ENCODE peak calls at places on chromosomes 11 and 22, in eight cellular contexts. U is pancreas; K is small intestine; F is neural progenitor cell; S is neuronal stem cell; L is psoas muscle; O is uterus; W is CD8-positive, alpha-beta T cell. N is an unnamed sample. For H3K36me3, the result is how much of the 10 kb centered on the place peaks cover.

GRCh38 chr11:25535462-25535861 is 796.5 kb upstream of the ANO3 start:
- DNase-seq in F (no peak), U (no peak), S (no peak), L (peak), O (peak), W (no peak), K (no peak), N (no peak)

GRCh38 chr22:39958009-39958711 is 2.0 kb upstream of the TMA7B start:
- DNase-seq in K (no peak), U (no peak), W (no peak), S (no peak), F (no peak), O (no peak), L (no peak), N (no peak)

GRCh38 chr11:20021771-20022362 is 138.4 kb downstream of the DBX1 start:
- DNase-seq in K (no peak), O (no peak), W (no peak), F (peak), U (no peak), L (no peak), S (no peak), N (no peak)

GRCh38 chr22:43833286-43834240 is 21.5 kb upstream of the EFCAB6 start:
- DNase-seq in O (no peak), K (no peak), S (no peak), F (no peak), U (peak), W (no peak), L (no peak), N (peak)

GRCh38 chr11:75013051-75013450 is 24.3 kb downstream of the NEU3 start:
- DNase-seq in W (no peak), F (no peak), L (no peak), O (no peak), U (no peak), S (no peak), K (no peak), N (no peak)

GRCh38 chr11:127226959-127227358 is 226.4 kb upstream of the KIRREL3 start:
- DNase-seq in U (no peak), O (no peak), L (no peak), F (no peak), K (no peak), S (no peak), W (no peak), N (no peak)

GRCh38 chr22:42432020-42432596 is at the start of gene NFAM1:
- DNase-seq in F (peak), W (no peak), U (peak), L (peak), S (no peak), O (no peak), K (no peak), N (peak)

GRCh38 chr11:48184452-48184851 is 32.2 kb upstream of the OR4B1 start:
- DNase-seq in F (no peak), O (no peak), K (no peak), S (no peak), L (no peak), W (no peak), U (no peak), N (no peak)

GRCh38 chr22:38406617-38407016 is 48.4 kb downstream of the KCNJ4 start:
- DNase-seq in S (no peak), L (no peak), W (no peak), U (no peak), O (no peak), K (no peak), F (no peak), N (no peak)

DNA sequence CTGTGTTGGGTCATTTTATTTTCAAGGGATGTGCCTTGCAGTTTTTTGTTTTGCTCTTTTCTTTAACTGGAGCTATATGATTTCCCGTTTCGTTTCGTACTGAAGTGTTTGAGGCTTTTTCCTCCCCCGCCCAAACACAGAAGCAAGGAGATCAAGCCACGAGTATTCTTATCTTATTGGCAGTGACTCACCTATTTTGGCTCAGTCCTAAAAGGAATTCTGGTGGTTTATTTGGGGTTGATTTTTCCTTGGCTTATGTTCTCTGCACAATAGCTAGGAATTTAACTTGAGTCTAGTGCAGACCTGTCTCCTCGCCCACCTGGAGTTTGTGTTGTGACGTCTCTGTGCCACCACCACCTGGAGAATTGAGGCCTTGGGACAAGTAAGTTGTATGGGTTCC is 90.6 kb upstream of the BIRC3 start:
- DNase-seq in W (no peak), O (no peak), L (no peak), K (peak), S (no peak), F (no peak), U (no peak), N (no peak)
- H3K4me3 ChIP-seq in W (no peak), O (no peak), L (no peak), K (no peak), S (no peak), F (no peak), U (no peak), N (no peak)

GRCh38 chr11:65658174-65659021 is 4.3 kb downstream of the RELA start:
- DNase-seq in W (no peak), K (no peak), O (no peak), L (no peak), U (peak), F (no peak), S (no peak), N (peak)
- H3K36me3 ChIP-seq in W (half or more), K (under half), O (under half), L (under half), U (under half), F (under half), S (half or more), N (under half)

GRCh38 chr11:66743271-66743968 is 14.4 kb upstream of the SPTBN2 start:
- DNase-seq in U (no peak), K (peak), W (no peak), S (no peak), F (peak), L (no peak), O (no peak), N (peak)
- H3K4me3 ChIP-seq in U (no peak), K (peak), W (no peak), S (peak), F (peak), L (peak), O (no peak), N (no peak)

GRCh38 chr11:6601041-6601461 is 2.4 kb downstream of the RRP8 start:
- DNase-seq in S (no peak), L (no peak), O (peak), F (no peak), K (no peak), W (peak), U (peak), N (no peak)
- H3K36me3 ChIP-seq in S (under half), L (under half), O (under half), F (under half), K (under half), W (under half), U (under half), N (under half)

GRCh38 chr11:45904309-45904915 is 2.7 kb downstream of the FREY1 start:
- DNase-seq in S (no peak), W (no peak), O (no peak), U (peak), K (peak), L (no peak), F (no peak), N (no peak)
- H3K4me3 ChIP-seq in S (no peak), W (no peak), O (no peak), U (no peak), K (no peak), L (no peak), F (no peak), N (no peak)